ENCODE peak calls at places on chromosomes 6 and 20, in ten cellular contexts. I, E, C, T, Q, N, Z, K, O and D are unnamed samples.

GRCh38 chr20:61317966-61318520 is 66.0 kb downstream of the CDH4 start:
- DNase-seq in I (no peak), N (no peak), Z (no peak), O (no peak), T (no peak), C (no peak), Q (no peak), E (no peak), K (no peak), D (no peak)

GRCh38 chr20:24522452-24523330 is 53.3 kb downstream of the SYNDIG1 start:
- DNase-seq in N (no peak), E (no peak), K (peak), T (no peak), O (peak), Q (no peak), I (no peak), Z (no peak), C (no peak), D (no peak)

GRCh38 chr6:163950159-163950558 is 535.6 kb downstream of the QKI start:
- DNase-seq in T (no peak), E (no peak), K (peak), C (no peak), O (no peak), Z (no peak), I (no peak), N (no peak), Q (no peak), D (no peak)

GRCh38 chr20:51661609-51662178 is 106.5 kb downstream of the ATP9A start:
- DNase-seq in O (peak), I (no peak), N (no peak), K (no peak), C (no peak), Q (no peak), T (no peak), E (peak), Z (no peak), D (peak)

GRCh38 chr6:12160350-12160749 is 129.8 kb upstream of the EDN1 start:
- DNase-seq in T (no peak), E (no peak), N (no peak), K (peak), C (no peak), Q (no peak), Z (no peak), I (no peak), O (no peak), D (no peak)

GRCh38 chr6:33692078-33692759 is 19.3 kb downstream of the UQCC2 start:
- DNase-seq in C (no peak), O (no peak), Z (peak), T (no peak), Q (no peak), E (no peak), K (no peak), N (no peak), I (no peak), D (no peak)

GRCh38 chr20:46967647-46968046 is 73.0 kb downstream of the EYA2 start:
- DNase-seq in I (no peak), N (no peak), E (no peak), O (no peak), C (no peak), Q (no peak), T (no peak), K (no peak), Z (no peak), D (no peak)

GRCh38 chr6:137432054-137432545 is 62.1 kb downstream of the OLIG3 start:
- DNase-seq in N (no peak), C (no peak), I (no peak), Q (no peak), E (no peak), O (no peak), T (no peak), Z (no peak), K (no peak), D (no peak)

GRCh38 chr6:82679232-82679631 is 315.6 kb downstream of the TPBG start:
- DNase-seq in Q (no peak), K (no peak), N (no peak), E (no peak), I (no peak), Z (no peak), T (no peak), O (no peak), C (no peak), D (no peak)

GRCh38 chr6:112332274-112332673 is 14.9 kb upstream of the RFPL4B start:
- DNase-seq in Z (no peak), K (no peak), Q (no peak), O (peak), T (no peak), N (no peak), I (no peak), C (no peak), E (no peak), D (no peak)

GRCh38 chr6:134046054-134046453 is 6.4 kb downstream of the SLC2A12 start:
- DNase-seq in N (no peak), E (no peak), K (no peak), Z (no peak), T (no peak), O (no peak), Q (no peak), C (no peak), I (no peak), D (no peak)